ENCODE peak calls at places on chromosomes 11 and 22, in five cellular contexts. W is CD4-positive, alpha-beta T cell; N is heart left ventricle; X is GM20000; A is foreskin keratinocyte. V is an unnamed sample.

GRCh38 chr11:3926458-3927095 is 71.1 kb downstream of the STIM1 start:
- DNase-seq in A (peak), X (no peak), W (no peak), N (no peak), V (no peak)

GRCh38 chr11:93648168-93648567 is 13.3 kb upstream of the CEP295 start:
- DNase-seq in N (no peak), W (no peak), A (peak), X (no peak), V (no peak)

GRCh38 chr11:120643254-120643653 is 131.7 kb downstream of the GRIK4 start:
- DNase-seq in X (no peak), A (peak), N (no peak), W (no peak), V (no peak)

GRCh38 chr11:133928628-133929059 is 28.1 kb downstream of the IGSF9B start:
- DNase-seq in W (peak), A (peak), X (no peak), N (no peak), V (no peak)

GRCh38 chr22:46104170-46104880 is 46.0 kb upstream of the PPARA start:
- DNase-seq in A (no peak), W (no peak), N (no peak), X (no peak), V (no peak)

GRCh38 chr11:103842795-103843194 is 193.6 kb upstream of the DDI1 start:
- DNase-seq in N (no peak), X (no peak), W (no peak), A (no peak), V (no peak)

GRCh38 chr11:10310301-10310841 is 5.5 kb downstream of the ADM start:
- DNase-seq in A (peak), W (no peak), X (peak), N (no peak), V (no peak)

GRCh38 chr22:22374579-22374978 is 130.0 kb downstream of the VPREB1 start:
- DNase-seq in W (no peak), N (no peak), X (no peak), A (no peak), V (no peak)

GRCh38 chr11:44530413-44531115 is 34.9 kb upstream of the CD82 start:
- DNase-seq in N (no peak), X (no peak), A (no peak), W (no peak), V (no peak)

GRCh38 chr11:72446929-72447753 is 12.8 kb upstream of the CLPB start:
- DNase-seq in W (no peak), A (peak), N (no peak), X (peak), V (no peak)

GRCh38 chr11:18264677-18265542 is 1.2 kb upstream of the SAA1 start:
- DNase-seq in W (no peak), X (no peak), N (no peak), A (no peak), V (no peak)

GRCh38 chr22:30611197-30611596 is 4.2 kb downstream of the TCN2 start:
- DNase-seq in W (no peak), A (peak), X (no peak), N (no peak), V (no peak)

GRCh38 chr22:35629406-35630234 is 12.5 kb upstream of the MB start:
- DNase-seq in W (no peak), N (peak), A (peak), X (peak), V (peak)

GRCh38 chr11:103907548-103908455 is 128.6 kb upstream of the DDI1 start:
- DNase-seq in W (no peak), A (peak), N (no peak), X (no peak), V (no peak)

GRCh38 chr11:41578421-41579047 is 119.1 kb upstream of the LRRC4C start:
- DNase-seq in N (no peak), W (no peak), X (no peak), A (no peak), V (no peak)

GRCh38 chr11:76283190-76283589 is 76.9 kb upstream of the WNT11 start:
- DNase-seq in N (no peak), A (no peak), X (no peak), W (no peak), V (no peak)

GRCh38 chr11:114262681-114263509 is 33.3 kb upstream of the NNMT start:
- DNase-seq in N (no peak), X (no peak), A (no peak), W (no peak), V (no peak)

GRCh38 chr22:19121631-19122142 is 525 bp downstream of the DGCR2 start:
- DNase-seq in N (peak), W (no peak), A (peak), X (peak), V (no peak)

GRCh38 chr11:57460017-57460755 is at the start of gene RTN4RL2:
- DNase-seq in N (peak), X (peak), W (no peak), A (no peak), V (no peak)

GRCh38 chr11:83063073-83063754 is 8.5 kb downstream of the RAB30 start:
- DNase-seq in X (peak), N (no peak), W (no peak), A (peak), V (no peak)

GRCh38 chr22:19806213-19807160 is 45.9 kb downstream of the TBX1 start:
- DNase-seq in A (peak), W (no peak), X (no peak), N (no peak), V (peak)

GRCh38 chr22:20239951-20240773 is 28.0 kb downstream of the RTN4R start:
- DNase-seq in N (peak), X (no peak), W (no peak), A (no peak), V (no peak)

GRCh38 chr11:120063686-120064340 is 74.1 kb downstream of the TRIM29 start:
- DNase-seq in W (no peak), N (no peak), A (no peak), X (no peak), V (no peak)

GRCh38 chr11:77167111-77167626 is 39.1 kb downstream of the MYO7A start:
- DNase-seq in W (no peak), A (no peak), X (no peak), N (no peak), V (no peak)

GRCh38 chr11:46616551-46617450 is at the start of gene HARBI1:
- DNase-seq in A (peak), N (peak), W (peak), X (peak), V (no peak)

GRCh38 chr11:34570584-34570983 is 50.3 kb upstream of the EHF start:
- DNase-seq in W (no peak), N (no peak), A (peak), X (no peak), V (peak)

GRCh38 chr22:50717709-50718351 is 20.2 kb upstream of the ACR start:
- DNase-seq in W (no peak), A (no peak), X (no peak), N (no peak), V (no peak)
- TF ChIP-seq CTCF in W (no peak), A (no peak), X (no peak), N (no peak), V (no peak)

GRCh38 chr11:92342886-92343285 is 118.3 kb downstream of the FAT3 start:
- DNase-seq in X (no peak), A (no peak), N (no peak), W (no peak), V (no peak)
- TF ChIP-seq CTCF in X (no peak), A (no peak), N (no peak), W (no peak), V (no peak)

GRCh38 chr11:8914661-8915018 is 3.7 kb downstream of the AKIP1 start:
- DNase-seq in W (no peak), A (no peak), N (no peak), X (no peak), V (no peak)
- TF ChIP-seq CTCF in W (peak), A (no peak), N (no peak), X (no peak), V (no peak)

GRCh38 chr11:11349051-11349450 is 4.0 kb downstream of the CSNK2A3 start:
- DNase-seq in W (no peak), X (no peak), N (no peak), A (no peak), V (no peak)
- TF ChIP-seq CTCF in W (no peak), X (no peak), N (no peak), A (no peak), V (no peak)

GRCh38 chr11:8219257-8220021 is 44.2 kb downstream of the LMO1 start:
- DNase-seq in W (no peak), A (peak), N (peak), X (peak), V (peak)
- TF ChIP-seq CTCF in W (peak), A (peak), N (peak), X (peak), V (peak)

GRCh38 chr11:92311616-92312449 is 87.2 kb downstream of the FAT3 start:
- DNase-seq in N (no peak), A (no peak), X (no peak), W (no peak), V (no peak)
- TF ChIP-seq CTCF in N (no peak), A (no peak), X (no peak), W (no peak), V (no peak)

GRCh38 chr22:27799334-27800249 is 2.0 kb downstream of the MN1 start:
- DNase-seq in N (peak), X (no peak), W (no peak), A (peak), V (no peak)

GRCh38 chr22:27802389-27803079 is 978 bp upstream of the MN1 start:
- DNase-seq in N (no peak), W (no peak), X (no peak), A (no peak), V (no peak)

GRCh38 chr22:27800250-27801131 is 1.1 kb downstream of the MN1 start:
- DNase-seq in X (peak), N (peak), W (no peak), A (peak), V (no peak)

GRCh38 chr22:27801197-27801615 is 350 bp downstream of the MN1 start:
- DNase-seq in X (peak), A (peak), W (no peak), N (peak), V (no peak)

GRCh38 chr22:27801616-27802388 is at the start of gene MN1:
- DNase-seq in A (peak), W (peak), X (peak), N (peak), V (no peak)
- TF ChIP-seq CTCF in A (no peak), W (no peak), X (no peak), N (no peak), V (peak)

DNA sequence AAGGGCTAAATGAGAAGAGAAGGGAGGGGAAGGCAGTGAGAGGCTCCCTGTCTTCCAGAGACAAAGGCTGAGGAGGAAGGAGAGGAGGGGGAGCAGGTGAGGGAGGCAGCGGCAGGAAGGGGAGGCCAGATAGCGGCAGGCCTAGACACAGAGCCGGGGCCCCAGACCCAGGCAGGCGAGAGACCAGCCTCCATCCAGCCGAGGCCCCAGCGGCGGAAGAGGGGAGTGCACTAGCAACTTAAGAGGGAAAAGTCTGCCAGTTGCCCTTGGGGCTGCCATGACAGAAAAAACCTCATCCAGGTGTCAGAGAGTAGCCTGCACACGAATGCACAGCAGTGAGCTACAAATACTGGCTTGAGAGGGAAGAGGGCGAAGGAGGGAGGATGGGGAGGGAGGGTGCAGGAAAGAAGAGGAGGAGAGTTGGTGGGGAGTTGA is 46.7 kb downstream of the IGLL1 start:
- DNase-seq in N (peak), X (no peak), A (no peak), W (no peak), V (no peak)
- TF ChIP-seq CTCF in N (no peak), X (no peak), A (peak), W (no peak), V (peak)

GRCh38 chr11:106329273-106330018 is 252.0 kb downstream of the AASDHPPT start:
- DNase-seq in N (no peak), A (no peak), X (no peak), W (no peak), V (no peak)
- TF ChIP-seq CTCF in N (no peak), A (peak), X (no peak), W (no peak), V (no peak)

GRCh38 chr11:29389793-29390192 is 627.0 kb downstream of the KCNA4 start:
- DNase-seq in N (no peak), W (no peak), A (no peak), X (no peak), V (no peak)
- TF ChIP-seq CTCF in N (no peak), W (no peak), A (no peak), X (no peak), V (no peak)